ENCODE peak calls at places on chromosomes 16 and 17, in four cellular contexts. O is heart right ventricle, H is stomach, Z is osteoblast. N is an unnamed sample. For H3K4me1, the result is how much of the 10 kb centered on the place peaks cover.

GRCh38 chr16:71645450-71645849 is 19.5 kb downstream of the MARVELD3 start:
- DNase-seq in O (no peak), Z (peak), H (no peak), N (no peak)

GRCh38 chr16:20023190-20023589 is 50.5 kb downstream of the GPR139 start:
- DNase-seq in Z (no peak), O (no peak), H (no peak), N (no peak)

GRCh38 chr17:19978206-19978802 is 676 bp upstream of the AKAP10 start:
- DNase-seq in H (no peak), Z (peak), O (no peak), N (peak)

GRCh38 chr17:57714660-57715059 is 30.4 kb downstream of the CCDC182 start:
- DNase-seq in Z (no peak), H (no peak), O (no peak), N (no peak)

GRCh38 chr17:31511583-31511982 is 120.1 kb downstream of the RAB11FIP4 start:
- DNase-seq in Z (peak), O (no peak), H (no peak), N (no peak)

GRCh38 chr17:40075216-40076100 is 12.7 kb downstream of the THRA start:
- DNase-seq in H (peak), Z (peak), O (peak), N (peak)

GRCh38 chr16:80739523-80739922 is 64.9 kb downstream of the CDYL2 start:
- DNase-seq in O (no peak), Z (no peak), H (no peak), N (no peak)

GRCh38 chr17:42179911-42180410 is 981 bp downstream of the KCNH4 start:
- DNase-seq in Z (peak), H (peak), O (peak), N (peak)

GRCh38 chr17:74527756-74528155 is 3.5 kb downstream of the CD300LB start:
- DNase-seq in H (peak), O (no peak), Z (no peak), N (no peak)

GRCh38 chr16:48911700-48912099 is 301.7 kb upstream of the N4BP1 start:
- DNase-seq in O (no peak), Z (no peak), H (no peak), N (no peak)

GRCh38 chr17:35001549-35001948 is 21.2 kb downstream of the LIG3 start:
- DNase-seq in H (no peak), Z (no peak), O (no peak), N (no peak)

GRCh38 chr17:74750327-74751069 is 2.1 kb downstream of the NHERF1 start:
- DNase-seq in H (peak), Z (no peak), O (no peak), N (peak)

GRCh38 chr16:64659863-64660262 is 462.0 kb downstream of the CDH11 start:
- DNase-seq in Z (no peak), H (no peak), O (no peak), N (no peak)

GRCh38 chr16:54431997-54432367 is 145.4 kb upstream of the IRX3 start:
- DNase-seq in O (no peak), Z (no peak), H (no peak), N (no peak)

GRCh38 chr17:42311240-42312034 is 23.1 kb downstream of the STAT5A start:
- DNase-seq in H (peak), Z (peak), O (peak), N (peak)

GRCh38 chr17:20988001-20988641 is 54.7 kb downstream of the USP22 start:
- DNase-seq in H (no peak), Z (no peak), O (no peak), N (no peak)

DNA sequence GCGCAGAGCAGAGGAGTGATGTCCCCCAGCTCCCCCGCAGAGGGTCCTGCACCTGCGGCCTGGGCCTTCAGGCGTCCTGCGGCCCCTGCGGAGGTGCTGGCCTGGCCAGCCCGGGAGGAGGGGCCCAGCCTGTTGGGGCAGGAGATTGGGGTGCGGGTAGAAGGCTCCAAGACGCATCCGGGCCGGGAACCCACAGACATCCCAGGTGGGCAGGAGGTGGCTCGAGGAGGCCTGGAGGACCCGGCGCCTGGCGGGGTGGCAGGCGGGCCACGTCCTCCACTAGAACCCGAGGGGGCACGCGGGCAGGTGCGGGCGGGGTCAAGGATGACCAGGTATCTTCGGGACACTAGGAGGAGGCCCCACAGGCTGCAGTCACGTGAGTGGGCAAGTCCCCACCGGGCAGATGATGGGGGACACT is 647 bp upstream of the SECTM1 start:
- DNase-seq in O (no peak), H (no peak), Z (no peak), N (no peak)
- H3K4me1 ChIP-seq in O (under half), H (half or more), Z (under half), N (under half)

GRCh38 chr17:46167826-46168569 is 25.2 kb downstream of the KANSL1 start:
- DNase-seq in H (no peak), O (no peak), Z (no peak), N (no peak)
- H3K4me3 ChIP-seq in H (no peak), O (no peak), Z (peak), N (no peak)

GRCh38 chr16:50272687-50273381 is 6.5 kb downstream of the ADCY7 start:
- DNase-seq in Z (peak), H (no peak), O (no peak), N (no peak)
- H3K4me1 ChIP-seq in Z (under half), H (under half), O (under half), N (under half)

GRCh38 chr17:10845388-10845751 is 7.5 kb upstream of the PIRT start:
- DNase-seq in H (no peak), O (no peak), Z (no peak), N (no peak)
- H3K4me3 ChIP-seq in H (peak), O (peak), Z (no peak), N (no peak)

GRCh38 chr17:1718362-1719165 is 5.9 kb upstream of the WDR81 start:
- DNase-seq in Z (peak), H (no peak), O (no peak), N (no peak)

GRCh38 chr17:1716912-1717695 is 6.9 kb upstream of the TLCD2 start:
- DNase-seq in H (peak), O (peak), Z (peak), N (peak)

GRCh38 chr17:1724869-1725641 is 551 bp downstream of the WDR81 start:
- DNase-seq in H (no peak), Z (peak), O (no peak), N (no peak)

GRCh38 chr17:1724351-1724868 is at the start of gene WDR81:
- DNase-seq in H (peak), O (peak), Z (peak), N (peak)

DNA sequence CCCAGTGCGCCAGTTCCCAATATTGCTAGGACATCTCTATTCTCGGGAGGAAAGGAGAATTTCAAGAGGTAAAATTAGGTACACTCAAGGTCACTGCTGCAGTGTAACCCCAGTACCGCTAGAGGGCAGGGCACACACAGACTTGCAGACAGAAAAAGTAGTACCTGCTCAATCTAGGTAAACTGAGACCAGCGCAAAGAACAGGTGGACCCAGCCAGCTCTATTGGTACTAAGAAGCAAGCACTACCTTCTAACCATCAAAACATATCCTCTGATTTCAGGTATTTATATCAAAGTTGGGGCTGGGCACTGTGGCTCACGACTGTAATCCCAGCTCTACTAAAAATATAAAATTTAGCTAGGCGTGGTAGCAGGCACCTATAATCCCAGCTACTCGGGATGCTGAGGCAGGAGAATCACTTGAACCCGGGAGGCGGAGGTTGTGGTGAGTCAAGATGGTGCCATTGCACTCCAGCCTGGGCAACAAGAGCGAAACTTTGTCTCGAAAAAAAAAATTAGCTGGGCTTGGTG is 3.6 kb upstream of the WDR81 start:
- DNase-seq in Z (peak), O (no peak), H (peak), N (peak)
- H3K4me1 ChIP-seq in Z (under half), O (under half), H (half or more), N (under half)